ENCODE peak calls at places on chromosomes 2 and 18, in eight cellular contexts. K is suprapubic skin, F is MM.1S, S is PC-3, D is epithelial cell of esophagus, V is left ventricle myocardium inferior, X is GM12865, B is kidney epithelial cell. N is an unnamed sample.

GRCh38 chr18:11857177-11857887 is 6.1 kb downstream of the CHMP1B start:
- DNase-seq in K (no peak), F (no peak), S (peak), D (peak), V (peak), X (no peak), B (peak), N (no peak)

GRCh38 chr2:224008702-224009261 is 30.3 kb downstream of the SERPINE2 start:
- DNase-seq in K (no peak), F (no peak), S (no peak), D (no peak), V (no peak), X (no peak), B (no peak), N (no peak)

GRCh38 chr2:5482929-5483331 is 209.3 kb upstream of the SOX11 start:
- DNase-seq in K (no peak), F (no peak), S (no peak), D (no peak), V (no peak), X (no peak), B (no peak), N (no peak)

GRCh38 chr18:59301974-59302373 is 16.5 kb downstream of the CPLX4 start:
- DNase-seq in K (no peak), F (no peak), S (no peak), D (no peak), V (no peak), X (no peak), B (no peak), N (no peak)

GRCh38 chr2:46886268-46887027 is 29.2 kb downstream of the MCFD2 start:
- DNase-seq in K (no peak), F (no peak), S (no peak), D (no peak), V (no peak), X (no peak), B (no peak), N (no peak)

GRCh38 chr2:5803547-5803946 is 111.4 kb downstream of the SOX11 start:
- DNase-seq in K (no peak), F (no peak), S (no peak), D (no peak), V (no peak), X (no peak), B (peak), N (no peak)

GRCh38 chr2:227862741-227863588 is 8.5 kb upstream of the DAW1 start:
- DNase-seq in K (no peak), F (no peak), S (peak), D (peak), V (no peak), X (no peak), B (peak), N (no peak)

GRCh38 chr2:23782647-23783046 is 144.3 kb downstream of the ATAD2B start:
- DNase-seq in K (no peak), F (no peak), S (no peak), D (no peak), V (no peak), X (no peak), B (no peak), N (no peak)

GRCh38 chr18:61528961-61529360 is 195.7 kb downstream of the CDH20 start:
- DNase-seq in K (no peak), F (no peak), S (no peak), D (no peak), V (no peak), X (no peak), B (peak), N (no peak)

DNA sequence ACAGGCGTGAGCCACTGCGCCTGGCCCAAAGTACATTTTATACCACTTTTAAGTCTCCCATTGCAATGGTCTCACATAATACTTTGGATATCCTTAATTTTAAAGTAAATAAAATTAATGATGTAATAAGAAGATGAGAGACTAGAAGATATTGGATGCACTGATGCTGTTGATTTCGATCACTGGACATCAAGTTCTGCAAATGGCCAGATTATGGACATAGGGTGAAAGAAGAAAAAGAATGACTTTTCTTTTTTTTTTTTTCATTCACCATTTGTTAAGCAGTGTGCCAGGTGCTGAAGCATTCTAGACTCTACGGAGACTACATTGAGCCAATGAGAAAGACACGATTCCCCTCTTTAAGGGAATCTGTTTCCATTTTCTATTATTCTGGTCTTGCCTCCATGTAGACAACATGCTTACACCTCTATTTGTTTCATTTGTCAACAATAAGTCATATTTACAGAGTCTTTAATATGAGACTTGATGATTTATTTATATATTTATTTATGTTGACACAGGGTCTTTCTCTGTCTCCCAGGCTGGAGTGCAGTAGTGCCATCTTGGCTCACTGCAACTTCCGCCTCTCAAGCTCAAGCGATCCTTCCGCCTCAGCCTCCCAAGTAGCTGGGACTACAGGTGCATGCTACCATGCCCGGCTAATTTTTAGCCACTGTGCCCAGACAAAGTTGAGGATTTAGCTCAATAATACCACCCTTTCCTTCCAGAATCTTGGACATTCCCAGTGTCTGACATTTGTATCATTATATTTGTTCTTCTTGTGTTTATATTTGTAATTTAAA is 23.7 kb downstream of the FN1 start:
- DNase-seq in K (no peak), F (no peak), S (no peak), D (no peak), V (no peak), X (no peak), B (no peak), N (no peak)
- H3K4me3 ChIP-seq in K (no peak), F (no peak), S (no peak), D (no peak), V (no peak), X (no peak), B (no peak), N (no peak)

GRCh38 chr2:212254331-212254730 is 284.3 kb downstream of the ERBB4 start:
- DNase-seq in K (no peak), F (no peak), S (no peak), D (peak), V (no peak), X (no peak), B (no peak), N (no peak)

GRCh38 chr2:212245868-212246267 is 292.7 kb downstream of the ERBB4 start:
- DNase-seq in K (no peak), F (no peak), S (no peak), D (no peak), V (no peak), X (no peak), B (no peak), N (no peak)

DNA sequence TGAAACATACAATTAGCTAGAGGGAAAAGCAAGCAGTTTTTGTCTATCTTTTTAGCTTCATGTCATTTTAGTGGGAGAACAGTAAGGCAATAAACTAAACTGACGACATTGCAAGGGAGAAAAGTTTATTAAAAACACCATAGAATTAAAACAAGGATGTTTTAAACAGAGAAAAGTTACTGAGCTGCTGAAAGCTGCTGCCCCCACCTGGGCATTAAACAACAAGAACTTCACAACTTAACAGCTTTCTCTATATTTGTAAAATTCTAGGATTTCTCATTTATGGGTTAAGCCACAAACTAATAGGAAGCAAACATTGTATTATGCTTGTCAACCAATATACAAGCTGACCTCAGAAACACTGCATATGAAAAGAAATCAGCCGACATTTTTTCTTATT is 289.2 kb downstream of the ERBB4 start:
- DNase-seq in K (no peak), F (peak), S (peak), D (peak), V (no peak), X (no peak), B (no peak), N (no peak)
- TF ChIP-seq CTCF in K (no peak), F (peak), S (peak), D (peak), V (peak), X (no peak), B (peak), N (no peak)

DNA sequence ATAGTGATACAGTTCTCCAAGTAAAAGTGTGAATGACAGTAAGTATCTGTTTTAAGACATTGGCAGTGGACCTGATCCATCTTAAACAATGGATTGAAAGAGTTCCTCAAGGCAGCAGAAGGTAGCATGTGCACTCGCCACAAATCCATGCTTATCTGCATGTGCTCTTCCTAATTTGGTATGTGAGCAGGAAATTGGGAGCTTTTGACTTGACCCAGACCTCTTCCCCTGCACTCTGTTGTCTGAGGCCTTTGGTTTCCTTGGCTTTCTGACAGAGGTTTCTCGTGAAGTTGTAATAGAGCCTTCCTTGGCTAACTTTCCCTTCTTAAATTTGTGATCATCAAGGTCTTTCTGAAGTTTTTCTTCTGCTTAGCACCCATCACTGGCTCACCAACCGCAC is 114.1 kb downstream of the WDSUB1 start:
- DNase-seq in K (no peak), F (no peak), S (no peak), D (no peak), V (no peak), X (no peak), B (no peak), N (no peak)
- H3K4me3 ChIP-seq in K (no peak), F (no peak), S (no peak), D (no peak), V (no peak), X (no peak), B (no peak), N (no peak)

DNA sequence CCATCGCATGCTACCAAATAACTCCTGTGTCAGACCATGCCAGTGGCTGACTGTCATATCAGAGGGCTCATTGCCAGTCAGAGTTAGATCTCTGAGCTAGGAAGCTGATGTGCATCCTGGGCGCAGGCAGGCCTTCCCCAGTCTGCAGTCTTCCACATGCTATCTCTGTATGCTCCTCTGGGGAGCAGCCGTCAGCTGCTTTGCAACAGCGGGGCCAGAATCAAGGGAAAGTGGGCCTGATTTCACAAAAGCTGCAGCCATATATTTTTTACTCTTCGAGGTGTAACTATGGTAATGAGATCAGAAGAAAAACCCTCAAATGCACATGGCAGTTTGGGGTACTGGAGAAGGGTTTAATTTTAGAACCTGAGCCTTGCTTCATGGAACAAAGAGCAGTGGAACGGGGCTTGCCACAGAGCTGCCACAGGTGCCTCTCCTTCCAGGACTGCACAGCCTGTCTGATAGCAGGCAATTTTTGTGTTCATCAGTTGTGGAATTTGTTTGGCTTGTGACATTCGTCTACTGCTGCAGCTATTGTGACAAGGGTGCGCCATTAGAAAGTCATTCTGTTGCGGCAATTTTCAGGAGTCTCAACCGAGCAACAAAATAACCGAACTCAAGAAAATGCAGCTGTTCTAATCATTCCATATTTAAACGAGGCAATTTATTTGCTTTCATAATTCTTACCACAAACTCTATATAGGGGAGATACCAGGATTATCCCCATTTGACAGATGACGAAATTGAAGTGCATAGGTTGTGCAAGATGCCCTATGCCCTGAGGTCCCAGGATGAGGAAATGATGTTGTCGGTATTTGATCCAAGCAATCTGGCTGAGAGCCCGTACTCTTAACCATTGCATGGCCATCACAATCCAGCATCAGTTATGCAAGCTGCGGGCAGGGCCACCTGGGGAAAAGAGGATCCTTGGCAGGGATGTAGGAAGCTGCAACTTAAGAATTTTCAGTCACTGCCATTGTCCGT is 109.6 kb upstream of the CYRIA start:
- DNase-seq in K (no peak), F (no peak), S (no peak), D (peak), V (no peak), X (no peak), B (no peak), N (no peak)
- TF ChIP-seq CTCF in K (no peak), F (no peak), S (no peak), D (peak), V (no peak), X (no peak), B (no peak), N (no peak)

GRCh38 chr2:226183033-226183432 is 616.6 kb downstream of the IRS1 start:
- DNase-seq in K (no peak), F (no peak), S (no peak), D (no peak), V (no peak), X (no peak), B (no peak), N (no peak)

GRCh38 chr2:226183550-226183949 is 616.1 kb downstream of the IRS1 start:
- DNase-seq in K (no peak), F (no peak), S (no peak), D (no peak), V (no peak), X (no peak), B (no peak), N (no peak)

GRCh38 chr2:226185613-226186211 is 613.9 kb downstream of the IRS1 start:
- DNase-seq in K (no peak), F (no peak), S (peak), D (peak), V (no peak), X (no peak), B (no peak), N (no peak)

GRCh38 chr2:226184540-226184939 is 615.1 kb downstream of the IRS1 start:
- DNase-seq in K (no peak), F (no peak), S (no peak), D (no peak), V (no peak), X (no peak), B (no peak), N (no peak)

DNA sequence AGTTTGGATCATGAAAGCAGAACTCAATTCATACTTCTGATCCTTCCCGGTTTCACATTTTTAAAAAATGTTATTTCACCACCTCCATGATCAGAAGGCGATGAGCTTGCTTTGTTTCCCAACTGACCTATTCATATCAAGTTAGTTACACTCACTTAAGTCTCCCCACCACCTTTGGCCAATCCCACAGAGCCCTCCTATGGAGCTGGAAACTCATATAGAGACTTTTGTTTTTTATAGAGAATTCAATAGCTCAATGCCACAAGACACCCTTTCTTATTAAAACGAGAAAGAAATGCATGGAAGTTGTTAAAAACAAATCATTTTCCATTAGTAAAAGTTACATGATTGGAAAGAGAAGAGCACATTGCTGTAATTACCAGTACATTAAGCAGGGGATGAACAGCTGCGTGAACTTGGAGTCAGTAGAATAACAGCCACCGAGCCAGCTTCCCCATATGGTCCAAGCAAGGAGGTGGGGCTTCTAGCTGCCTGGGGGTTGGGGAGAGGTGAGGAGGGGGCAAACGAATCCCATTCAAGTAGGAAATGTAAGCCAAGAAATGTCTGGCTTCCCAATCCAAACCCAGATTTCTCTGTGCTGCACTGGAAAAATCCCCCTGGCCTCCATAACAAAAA is 614.6 kb downstream of the IRS1 start:
- DNase-seq in K (no peak), F (no peak), S (no peak), D (peak), V (peak), X (no peak), B (no peak), N (no peak)
- H3K4me3 ChIP-seq in K (no peak), F (no peak), S (peak), D (no peak), V (no peak), X (no peak), B (no peak), N (no peak)

GRCh38 chr2:43088148-43089073 is 138.0 kb downstream of the ZFP36L2 start:
- DNase-seq in K (no peak), F (no peak), S (peak), D (peak), V (no peak), X (no peak), B (no peak), N (no peak)
- TF ChIP-seq CTCF in K (no peak), F (no peak), S (no peak), D (no peak), V (no peak), X (no peak), B (no peak), N (no peak)